ENCODE peak calls at places on chromosomes 3 and 15, in four cellular contexts. T is uterus, S is naive B cell, F is H7. Z is an unnamed sample.

GRCh38 chr15:38554354-38554753 is 10.3 kb downstream of the RASGRP1 start:
- DNase-seq in T (no peak), F (no peak), S (no peak), Z (no peak)

GRCh38 chr3:196525141-196525540 is 10.0 kb upstream of the SMCO1 start:
- DNase-seq in F (no peak), T (no peak), S (no peak), Z (no peak)

GRCh38 chr15:69971771-69972170 is 125.9 kb downstream of the TLE3 start:
- DNase-seq in F (no peak), S (no peak), T (no peak), Z (no peak)

GRCh38 chr15:90716317-90716975 is 700 bp upstream of the BLM start:
- DNase-seq in S (no peak), T (no peak), F (no peak), Z (no peak)

GRCh38 chr3:127525373-127525772 is 65.2 kb downstream of the TPRA1 start:
- DNase-seq in F (no peak), S (no peak), T (no peak), Z (peak)

GRCh38 chr15:59933607-59934006 is 70.5 kb upstream of the FOXB1 start:
- DNase-seq in S (no peak), T (no peak), F (no peak), Z (no peak)

GRCh38 chr3:62718515-62719320 is 156.5 kb downstream of the CADPS start:
- DNase-seq in F (no peak), T (no peak), S (no peak), Z (no peak)

GRCh38 chr3:107704477-107704876 is 181.7 kb downstream of the BBX start:
- DNase-seq in F (no peak), S (no peak), T (no peak), Z (no peak)

GRCh38 chr3:43032217-43032545 is 53.1 kb downstream of the GASK1A start:
- DNase-seq in T (no peak), F (no peak), S (no peak), Z (no peak)

GRCh38 chr3:161500057-161500836 is 3.6 kb downstream of the OTOL1 start:
- DNase-seq in S (no peak), F (no peak), T (no peak), Z (no peak)

GRCh38 chr15:59170295-59170881 is 36.3 kb upstream of the LDHAL6B start:
- DNase-seq in T (no peak), S (no peak), F (peak), Z (peak)

GRCh38 chr3:107367353-107367752 is 9.9 kb upstream of the CCDC54 start:
- DNase-seq in F (no peak), T (no peak), S (no peak), Z (no peak)

Z was measured in COR-L47.